ENCODE peak calls at places on chromosomes 7 and 10, in four cellular contexts. F is lower lobe of right lung, L is neural progenitor cell, S is OCI-LY7. E is an unnamed sample.

GRCh38 chr10:76649723-76650127 is 987.9 kb downstream of the KCNMA1 start:
- DNase-seq in F (no peak), L (no peak), S (no peak), E (no peak)

GRCh38 chr10:8130973-8131911 is 76.8 kb downstream of the GATA3 start:
- DNase-seq in F (no peak), L (no peak), S (no peak), E (no peak)

GRCh38 chr10:9605231-9605630 is 1412.4 kb upstream of the CELF2 start:
- DNase-seq in F (no peak), L (no peak), S (no peak), E (no peak)

GRCh38 chr10:21517134-21517982 is 8.1 kb downstream of the SKIDA1 start:
- DNase-seq in F (peak; percentile 71), L (peak; percentile 86), S (peak; percentile 47), E (peak; percentile 90)

GRCh38 chr7:351681-352480 is 61.9 kb downstream of the FOXL3 start:
- DNase-seq in F (no peak), L (no peak), S (no peak), E (no peak)

GRCh38 chr10:125886914-125887512 is 5.9 kb upstream of the DHX32 start:
- DNase-seq in F (no peak), L (no peak), S (no peak), E (no peak)

GRCh38 chr7:105478606-105479005 is 43.5 kb downstream of the PUS7 start:
- DNase-seq in F (no peak), L (no peak), S (no peak), E (no peak)

GRCh38 chr10:35640474-35640873 is 1.6 kb downstream of the FZD8 start:
- DNase-seq in F (peak; percentile 82), L (peak; percentile 92), S (peak; percentile 65), E (peak; percentile 87)

GRCh38 chr10:93916257-93917063 is 22.7 kb downstream of the SLC35G1 start:
- DNase-seq in F (no peak), L (peak; percentile 18), S (peak; percentile 11), E (no peak)

GRCh38 chr10:13525683-13526082 is 3.1 kb downstream of the BEND7 start:
- DNase-seq in F (no peak), L (no peak), S (no peak), E (no peak)

GRCh38 chr7:149704507-149704906 is 68.9 kb downstream of the ZNF467 start:
- DNase-seq in F (no peak), L (no peak), S (no peak), E (peak; percentile 34)

GRCh38 chr7:139431459-139431858 is 52.0 kb downstream of the KLRG2 start:
- DNase-seq in F (no peak), L (peak; percentile 20), S (no peak), E (no peak)

GRCh38 chr10:44279376-44279775 is 105.5 kb downstream of the CXCL12 start:
- DNase-seq in F (no peak), L (no peak), S (no peak), E (peak; percentile 5)

GRCh38 chr7:79245623-79246249 is 207.7 kb downstream of the MAGI2 start:
- DNase-seq in F (no peak), L (peak; percentile 13), S (no peak), E (no peak)

GRCh38 chr7:139522830-139523198 is 671 bp upstream of the CLEC2L start:
- DNase-seq in F (no peak), L (no peak), S (no peak), E (no peak)

GRCh38 chr10:34522542-34522941 is 292.6 kb downstream of the PARD3 start:
- DNase-seq in F (no peak), L (peak; percentile 11), S (peak; percentile 52), E (no peak)

GRCh38 chr10:34523017-34523767 is 291.9 kb downstream of the PARD3 start:
- DNase-seq in F (no peak), L (no peak), S (no peak), E (no peak)

GRCh38 chr10:34524369-34525091 is 290.6 kb downstream of the PARD3 start:
- DNase-seq in F (no peak), L (no peak), S (no peak), E (no peak)

GRCh38 chr10:34520510-34520909 is 294.6 kb downstream of the PARD3 start:
- DNase-seq in F (no peak), L (no peak), S (no peak), E (no peak)

DNA sequence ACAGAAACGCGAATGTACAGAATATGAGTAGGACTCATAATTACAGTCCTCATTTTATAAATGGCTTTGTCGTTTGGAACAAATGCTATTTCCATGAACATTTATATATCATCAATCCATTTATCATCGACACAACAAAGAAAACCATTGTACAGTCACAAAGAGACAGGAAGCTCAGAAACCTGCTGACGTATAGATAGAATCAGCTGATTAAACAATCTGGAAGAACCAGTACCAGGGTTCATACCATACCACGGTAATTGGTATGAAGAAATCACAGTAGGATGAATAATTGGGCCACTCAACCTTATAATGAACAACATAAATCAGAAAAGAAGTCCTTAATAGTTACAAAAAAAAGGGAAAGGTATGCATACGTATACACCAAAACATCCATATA is 295.0 kb downstream of the PARD3 start:
- DNase-seq in F (no peak), L (no peak), S (no peak), E (no peak)
- H3K27ac ChIP-seq in F (no peak overlapping the region), L (no peak overlapping the region), S (no peak overlapping the region), E (no peak overlapping the region)

GRCh38 chr7:50481867-50482266 is 31.7 kb upstream of the FIGNL1 start:
- DNase-seq in F (no peak), L (no peak), S (no peak), E (no peak)
- TF ChIP-seq CTCF in F (no peak), L (peak; percentile 15), S (no peak), E (peak; percentile 61)

GRCh38 chr10:81873231-81873931 is 1.6 kb upstream of the NRG3 start:
- DNase-seq in F (no peak), L (no peak), S (no peak), E (no peak)

GRCh38 chr10:81873932-81874816 is 820 bp upstream of the NRG3 start:
- DNase-seq in F (peak; percentile 83), L (peak; percentile 95), S (no peak), E (peak; percentile 95)

GRCh38 chr10:81876253-81876731 is 1.3 kb downstream of the NRG3 start:
- DNase-seq in F (no peak), L (peak; percentile 78), S (no peak), E (peak; percentile 89)

GRCh38 chr10:81875680-81876252 is 772 bp downstream of the NRG3 start:
- DNase-seq in F (no peak), L (no peak), S (no peak), E (peak; percentile 65)

DNA sequence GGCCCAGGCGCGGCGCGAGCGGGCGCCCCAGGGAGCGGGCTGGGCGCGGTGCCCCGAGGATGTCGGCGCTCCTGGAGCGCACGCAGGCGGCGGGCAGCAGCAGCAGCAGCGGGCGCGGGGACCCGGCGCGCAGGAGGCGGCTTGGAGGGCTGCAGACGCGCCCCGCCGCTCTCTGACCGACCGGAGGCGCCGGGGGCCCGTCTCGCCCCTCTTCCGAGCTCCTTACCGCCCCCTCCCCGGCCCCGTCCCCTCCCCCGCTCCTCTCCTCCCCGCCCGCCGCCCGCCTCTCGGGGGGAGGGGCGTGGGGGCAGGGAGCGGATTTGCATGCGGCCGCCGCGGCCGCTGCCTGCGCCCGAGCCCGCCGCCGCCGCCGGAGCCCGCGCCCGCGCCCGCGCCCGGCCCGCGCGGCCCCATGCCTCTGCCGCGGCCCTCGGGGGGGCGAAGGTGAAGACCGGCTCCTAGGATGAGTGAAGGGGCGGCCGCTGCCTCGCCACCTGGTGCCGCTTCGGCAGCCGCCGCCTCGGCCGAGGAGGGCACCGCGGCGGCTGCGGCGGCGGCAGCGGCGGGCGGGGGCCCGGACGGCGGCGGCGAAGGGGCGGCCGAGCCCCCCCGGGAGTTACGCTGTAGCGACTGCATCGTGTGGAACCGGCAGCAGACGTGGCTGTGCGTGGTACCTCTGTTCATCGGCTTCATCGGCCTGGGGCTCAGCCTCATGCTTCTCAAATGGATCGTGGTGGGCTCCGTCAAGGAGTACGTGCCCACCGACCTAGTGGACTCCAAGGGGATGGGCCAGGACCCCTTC is at the start of gene NRG3:
- DNase-seq in F (no peak), L (peak; percentile 80), S (no peak), E (no peak)
- H3K27ac ChIP-seq in F (no peak within 1 kb of the TSS), L (no peak within 1 kb of the TSS), S (no peak within 1 kb of the TSS), E (no peak within 1 kb of the TSS)

GRCh38 chr10:89463846-89464537 is 49.6 kb downstream of the IFIT5 start:
- DNase-seq in F (no peak), L (no peak), S (no peak), E (no peak)

GRCh38 chr10:89468625-89469024 is 54.3 kb downstream of the IFIT5 start:
- DNase-seq in F (no peak), L (no peak), S (no peak), E (no peak)

GRCh38 chr10:89469517-89469916 is 55.1 kb downstream of the IFIT5 start:
- DNase-seq in F (no peak), L (no peak), S (no peak), E (no peak)

GRCh38 chr10:89465196-89465595 is 50.8 kb downstream of the IFIT5 start:
- DNase-seq in F (no peak), L (no peak), S (no peak), E (no peak)

GRCh38 chr10:89466599-89467035 is 52.2 kb downstream of the IFIT5 start:
- DNase-seq in F (no peak), L (peak; percentile 31), S (peak; percentile 13), E (peak; percentile 50)
- TF ChIP-seq CTCF in F (peak; percentile 46), L (peak; percentile 52), S (peak; percentile 46), E (peak; percentile 76)

DNA sequence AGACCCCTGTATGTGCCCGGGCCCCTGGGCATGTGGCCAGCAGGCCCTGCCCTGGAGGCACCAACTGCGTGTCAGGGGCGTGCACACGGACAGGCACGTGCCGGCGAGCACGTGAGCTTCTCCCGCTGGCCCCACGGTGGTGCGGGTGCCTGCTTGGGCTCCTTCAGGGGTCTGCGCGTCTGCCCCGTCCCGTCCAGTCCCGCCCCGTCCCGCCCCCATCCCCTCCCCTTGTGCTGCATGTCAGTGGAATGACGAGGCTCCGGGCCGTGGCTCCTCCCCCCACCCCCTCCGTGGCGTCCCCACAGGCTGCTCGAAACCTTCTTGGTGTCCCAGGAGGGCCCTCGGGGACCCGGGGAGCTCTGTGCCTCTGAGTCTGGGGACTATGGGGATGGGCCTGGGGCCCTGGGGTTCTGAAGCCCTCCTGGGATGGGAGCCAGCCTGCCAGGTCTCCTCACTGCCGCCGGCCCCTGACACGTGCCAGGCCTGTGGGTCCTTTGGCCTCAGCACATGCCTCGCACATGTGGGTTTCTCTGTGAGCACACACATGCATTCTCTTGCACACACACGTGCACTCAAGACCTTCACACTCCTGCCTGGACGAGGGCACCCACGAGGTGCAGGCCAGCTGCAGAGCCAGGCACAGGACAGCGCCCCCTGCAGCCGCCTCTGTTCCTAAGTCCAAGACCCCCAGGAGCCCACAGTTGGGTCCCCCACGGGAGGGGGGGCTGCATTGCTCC is 27.5 kb upstream of the AMZ1 start:
- DNase-seq in F (no peak), L (peak; percentile 41), S (no peak), E (peak; percentile 81)
- H3K27ac ChIP-seq in F (no peak overlapping the region), L (no peak overlapping the region), S (no peak overlapping the region), E (no peak overlapping the region)

GRCh38 chr7:155405399-155406318 is 52.3 kb upstream of the EN2 start:
- DNase-seq in F (no peak), L (peak; percentile 32), S (no peak), E (peak; percentile 65)
- TF ChIP-seq CTCF in F (no peak), L (peak; percentile 28), S (peak; percentile 31), E (peak; percentile 57)

GRCh38 chr10:102841827-102842345 is 4.7 kb upstream of the CYP17A1 start:
- DNase-seq in F (no peak), L (no peak), S (no peak), E (no peak)
- H3K27ac ChIP-seq in F (no peak overlapping the region), L (no peak overlapping the region), S (no peak overlapping the region), E (no peak overlapping the region)

E was measured in endodermal cell.